ENCODE peak calls at places on chromosomes 13 and 19, in eight cellular contexts. O is CD8-positive, alpha-beta memory T cell; S is SJSA1; Y is GM23248; P is PC-9; V is hepatocyte; A is tibial artery; U is lung. T is an unnamed sample. For H3K4me1, the result is how much of the 10 kb centered on the place peaks cover.

GRCh38 chr19:33291623-33292534 is 10.5 kb downstream of the CEBPA start:
- DNase-seq in A (no peak), P (no peak), U (peak), V (peak), Y (no peak), O (no peak), S (no peak), T (peak)

GRCh38 chr13:99124695-99125334 is 75.8 kb upstream of the UBAC2 start:
- DNase-seq in P (peak), Y (peak), A (no peak), S (peak), V (no peak), O (peak), U (no peak), T (peak)

GRCh38 chr19:42568006-42568405 is 26.7 kb downstream of the CEACAM8 start:
- DNase-seq in S (no peak), P (no peak), O (no peak), U (no peak), A (no peak), V (no peak), Y (no peak), T (no peak)

GRCh38 chr13:32175307-32175706 is 139.9 kb downstream of the ZAR1L start:
- DNase-seq in S (no peak), A (no peak), V (no peak), Y (no peak), O (no peak), P (no peak), U (no peak), T (no peak)

GRCh38 chr19:12828494-12828893 is 5.9 kb downstream of the RTBDN start:
- DNase-seq in O (no peak), P (no peak), Y (peak), S (no peak), A (no peak), V (peak), U (no peak), T (peak)

GRCh38 chr19:34485831-34486230 is 4.3 kb downstream of the WTIP start:
- DNase-seq in U (no peak), V (no peak), P (no peak), O (no peak), A (no peak), S (no peak), Y (no peak), T (no peak)

GRCh38 chr19:56091751-56092546 is 29.1 kb downstream of the ZNF787 start:
- DNase-seq in A (no peak), V (no peak), Y (no peak), S (no peak), U (no peak), O (no peak), P (peak), T (no peak)

GRCh38 chr19:20423381-20424207 is 142.0 kb downstream of the ZNF737 start:
- DNase-seq in V (peak), Y (peak), A (peak), O (peak), U (peak), P (no peak), S (no peak), T (peak)

GRCh38 chr19:54339646-54340358 is 840 bp upstream of the LILRA4 start:
- DNase-seq in P (no peak), A (peak), U (no peak), V (no peak), Y (no peak), O (no peak), S (no peak), T (no peak)

GRCh38 chr19:800360-801029 is 3.2 kb downstream of the PTBP1 start:
- DNase-seq in P (peak), A (no peak), U (no peak), Y (peak), O (no peak), S (peak), V (peak), T (peak)

GRCh38 chr13:20431080-20431479 is 94.6 kb downstream of the CRYL1 start:
- DNase-seq in O (no peak), P (peak), A (no peak), Y (no peak), U (no peak), V (no peak), S (no peak), T (no peak)

GRCh38 chr19:623974-624373 is 9.4 kb downstream of the POLRMT start:
- DNase-seq in P (no peak), U (no peak), A (no peak), O (no peak), S (peak), V (no peak), Y (no peak), T (no peak)

GRCh38 chr19:2132731-2133490 is 18.5 kb downstream of the AP3D1 start:
- DNase-seq in Y (peak), O (no peak), U (no peak), S (no peak), A (no peak), V (no peak), P (no peak), T (peak)

GRCh38 chr13:66074018-66074615 is 1156.0 kb downstream of the PCDH9 start:
- DNase-seq in U (no peak), V (no peak), Y (no peak), S (no peak), P (no peak), O (no peak), A (no peak), T (no peak)

GRCh38 chr13:35179494-35179893 is 237.4 kb downstream of the NBEA start:
- DNase-seq in O (no peak), A (no peak), U (no peak), P (no peak), S (no peak), V (no peak), Y (peak), T (no peak)

GRCh38 chr19:27392027-27392632 is 1820.8 kb downstream of the UQCRFS1 start:
- DNase-seq in Y (no peak), U (peak), S (peak), V (no peak), P (no peak), O (no peak), A (no peak), T (no peak)

GRCh38 chr13:29849731-29850212 is 645 bp downstream of the UBL3 start:
- DNase-seq in O (peak), A (peak), S (peak), P (peak), U (peak), Y (peak), V (peak), T (peak)

GRCh38 chr13:61453121-61453520 is 37.5 kb upstream of the PCDH20 start:
- DNase-seq in Y (no peak), S (no peak), V (no peak), P (no peak), O (no peak), U (no peak), A (no peak), T (no peak)

GRCh38 chr19:42169486-42169885 is 37.2 kb upstream of the POU2F2 start:
- DNase-seq in A (no peak), U (no peak), V (no peak), O (no peak), Y (no peak), P (no peak), S (no peak), T (no peak)

DNA sequence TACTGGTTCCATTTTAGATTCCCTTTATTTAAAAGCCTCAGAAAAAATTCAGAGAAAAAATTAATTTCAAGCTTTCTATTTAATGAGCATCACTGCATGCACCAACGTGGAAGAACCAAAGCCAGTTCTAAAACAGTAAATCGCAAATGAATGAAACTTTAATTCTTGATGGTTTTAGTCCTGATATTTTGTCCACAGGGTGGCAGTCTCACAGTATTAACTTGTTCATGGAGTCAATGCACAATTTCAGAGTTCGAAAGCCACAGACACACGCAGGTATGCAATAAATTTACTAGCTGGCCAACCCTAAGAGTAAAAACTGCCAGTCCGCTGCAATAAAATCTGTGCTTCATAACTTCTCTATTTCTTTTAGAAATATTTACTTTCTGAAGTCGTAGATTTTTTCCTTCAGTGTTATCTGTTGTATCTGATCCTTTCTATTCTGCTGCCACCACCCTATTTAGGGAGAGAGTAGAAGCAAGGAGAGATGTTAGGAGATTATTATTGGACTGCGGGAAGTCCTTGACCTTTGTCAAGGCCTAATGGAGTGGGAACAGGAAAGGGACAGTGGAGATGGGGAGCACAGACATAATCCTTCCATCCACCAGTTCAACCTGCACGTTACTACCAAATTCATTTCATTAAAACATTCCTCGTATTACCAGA is 7.0 kb upstream of the WBP4 start:
- DNase-seq in P (no peak), A (no peak), U (no peak), S (no peak), Y (peak), V (peak), O (peak), T (peak)
- H3K4me3 ChIP-seq in P (no peak), A (no peak), U (no peak), S (no peak), Y (peak), V (no peak), O (no peak), T (no peak)

DNA sequence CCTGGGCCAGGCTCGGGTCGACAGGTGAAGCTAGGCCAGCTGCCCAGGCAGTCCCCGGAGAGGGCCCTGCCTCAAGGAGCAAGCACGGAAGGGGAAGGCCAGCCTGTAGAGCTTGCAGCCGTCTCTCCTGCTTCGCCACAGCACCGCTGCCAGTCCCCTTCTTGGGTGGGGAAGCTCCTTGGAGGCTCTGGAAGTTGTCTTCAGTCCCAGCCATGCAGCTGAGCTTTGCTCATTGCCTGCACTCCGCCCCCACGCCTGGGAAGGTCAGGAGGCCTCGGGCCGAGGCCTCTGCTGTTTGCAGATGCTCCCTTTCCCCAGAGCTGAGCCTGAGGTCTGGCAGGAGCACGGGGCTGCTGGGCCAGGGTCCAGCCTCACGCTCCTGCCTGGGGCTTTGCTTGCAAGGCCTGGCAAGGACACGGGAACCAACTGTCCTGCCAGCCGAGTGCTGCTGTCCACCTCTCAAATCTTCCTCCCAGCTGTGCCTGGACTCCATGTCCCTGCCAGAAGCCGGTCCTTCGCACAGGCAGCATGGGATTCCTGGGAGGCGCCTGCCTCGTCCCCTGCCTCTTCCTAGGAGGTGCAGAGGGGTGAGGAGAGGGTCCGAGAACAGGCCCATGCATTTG is 13.3 kb downstream of the PLEKHF1 start:
- DNase-seq in A (peak), V (no peak), Y (peak), S (no peak), P (no peak), O (no peak), U (no peak), T (no peak)
- H3K4me1 ChIP-seq in A (under half), V (under half), Y (under half), S (under half), P (under half), O (half or more), U (under half), T (under half)

GRCh38 chr13:112740502-112741131 is 50.8 kb downstream of the ATP11A start:
- DNase-seq in V (peak), A (peak), O (no peak), U (peak), S (peak), Y (peak), P (no peak), T (no peak)
- H3K27ac ChIP-seq in V (peak), A (peak), O (no peak), U (peak), S (peak), Y (peak), P (no peak), T (no peak)

DNA sequence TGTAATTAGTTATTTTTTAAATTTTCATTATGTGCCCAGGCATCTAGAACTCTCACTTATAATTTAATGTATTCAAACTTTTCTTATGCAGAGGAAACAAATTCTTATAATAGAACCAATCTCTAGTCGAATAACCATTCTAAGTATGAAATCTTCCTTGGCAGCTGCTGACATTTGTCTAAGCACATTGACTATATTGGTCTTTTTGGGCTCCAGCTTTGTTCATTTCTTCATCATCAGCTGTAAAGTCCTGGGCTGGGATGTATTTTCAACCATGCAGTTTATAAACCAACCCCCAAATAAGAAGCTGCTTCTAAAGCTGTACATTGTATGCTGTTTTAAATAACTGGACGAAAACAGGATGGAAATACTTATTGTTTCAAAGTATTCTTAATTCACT is 2.3 kb upstream of the MICU2 start:
- DNase-seq in O (no peak), Y (no peak), A (no peak), P (no peak), V (no peak), S (no peak), U (no peak), T (no peak)
- H3K4me3 ChIP-seq in O (no peak), Y (no peak), A (no peak), P (no peak), V (no peak), S (no peak), U (no peak), T (no peak)

GRCh38 chr19:6236310-6237291 is 43.2 kb downstream of the MLLT1 start:
- DNase-seq in V (no peak), O (no peak), A (no peak), P (peak), S (no peak), Y (no peak), U (peak), T (peak)
- H3K4me1 ChIP-seq in V (under half), O (under half), A (under half), P (under half), S (under half), Y (half or more), U (half or more), T (under half)

GRCh38 chr19:10332965-10333757 is at the start of gene RAVER1:
- DNase-seq in A (peak), O (peak), Y (peak), S (peak), U (peak), P (peak), V (peak), T (peak)

GRCh38 chr19:10332158-10332964 is 968 bp downstream of the RAVER1 start:
- DNase-seq in A (no peak), S (no peak), P (peak), V (peak), U (no peak), O (no peak), Y (peak), T (peak)

GRCh38 chr19:10334340-10335148 is 1.2 kb upstream of the RAVER1 start:
- DNase-seq in Y (peak), V (peak), P (peak), A (peak), O (no peak), U (peak), S (peak), T (peak)

GRCh38 chr19:10335149-10336053 is 2.1 kb upstream of the RAVER1 start:
- DNase-seq in Y (no peak), P (no peak), U (no peak), S (no peak), A (no peak), V (no peak), O (no peak), T (no peak)

DNA sequence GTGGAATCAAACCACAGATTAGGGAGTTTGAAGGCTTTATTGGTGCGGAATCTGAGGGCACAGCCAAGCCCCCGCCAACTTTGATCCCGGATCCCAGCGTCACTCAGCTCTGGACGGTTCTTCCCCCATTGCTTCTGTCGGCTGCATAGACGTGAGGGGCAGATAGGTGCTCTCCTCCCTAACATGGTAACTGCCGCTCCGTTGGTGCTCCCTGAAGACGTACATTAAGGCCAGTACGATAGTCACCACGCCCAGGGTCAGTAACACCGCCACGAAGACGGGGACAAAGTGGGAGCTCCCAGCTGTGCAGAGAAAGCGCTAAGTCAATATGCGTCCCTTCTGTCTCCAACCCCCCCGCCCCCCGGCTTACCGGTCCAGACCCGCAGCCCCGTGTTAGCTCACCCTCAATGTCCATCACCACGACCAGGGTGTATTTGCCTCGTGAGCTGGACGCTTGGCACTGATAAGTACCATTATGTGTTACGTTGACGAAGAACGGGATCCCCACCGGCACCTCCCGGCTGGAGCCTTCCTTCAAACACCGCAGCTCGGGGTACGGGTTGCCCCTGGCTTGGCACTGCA is 520 bp upstream of the RAVER1 start:
- DNase-seq in V (peak), S (no peak), P (peak), Y (peak), A (no peak), O (no peak), U (no peak), T (no peak)
- H3K27ac ChIP-seq in V (peak), S (no peak), P (no peak), Y (peak), A (peak), O (peak), U (peak), T (peak)

DNA sequence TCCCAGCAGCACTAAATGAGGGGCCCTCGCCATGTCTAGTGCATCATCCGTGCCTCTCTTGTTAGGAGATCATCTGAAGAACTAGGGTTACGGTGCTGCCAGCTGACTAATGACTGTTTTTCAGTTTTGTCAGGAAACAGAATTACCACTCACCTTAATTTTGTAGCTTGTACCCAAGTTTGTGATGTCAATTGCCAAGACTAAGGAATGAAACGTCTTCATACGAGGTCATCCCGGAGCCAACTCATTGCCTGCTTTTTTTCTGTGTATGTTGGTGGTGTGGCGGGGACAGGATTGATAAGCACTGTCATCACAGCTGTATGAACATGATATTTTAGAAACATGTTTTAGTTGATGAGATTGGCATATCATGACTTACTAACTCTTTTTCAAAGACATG is 100.6 kb downstream of the TNFRSF19 start:
- DNase-seq in P (no peak), O (no peak), S (no peak), A (no peak), Y (no peak), U (no peak), V (no peak), T (no peak)
- H3K4me3 ChIP-seq in P (no peak), O (no peak), S (no peak), A (no peak), Y (no peak), U (no peak), V (no peak), T (no peak)

GRCh38 chr19:17128403-17128802 is 52.8 kb downstream of the MYO9B start:
- DNase-seq in U (no peak), V (no peak), S (no peak), Y (no peak), A (no peak), O (no peak), P (no peak), T (no peak)
- H3K4me1 ChIP-seq in U (under half), V (under half), S (under half), Y (under half), A (under half), O (under half), P (under half), T (under half)

GRCh38 chr19:50488795-50489194 is 12.1 kb upstream of the GARIN5A start:
- DNase-seq in O (no peak), P (no peak), Y (no peak), S (no peak), A (no peak), U (no peak), V (no peak), T (no peak)
- H3K27ac ChIP-seq in O (no peak), P (no peak), Y (no peak), S (no peak), A (no peak), U (no peak), V (no peak), T (no peak)

DNA sequence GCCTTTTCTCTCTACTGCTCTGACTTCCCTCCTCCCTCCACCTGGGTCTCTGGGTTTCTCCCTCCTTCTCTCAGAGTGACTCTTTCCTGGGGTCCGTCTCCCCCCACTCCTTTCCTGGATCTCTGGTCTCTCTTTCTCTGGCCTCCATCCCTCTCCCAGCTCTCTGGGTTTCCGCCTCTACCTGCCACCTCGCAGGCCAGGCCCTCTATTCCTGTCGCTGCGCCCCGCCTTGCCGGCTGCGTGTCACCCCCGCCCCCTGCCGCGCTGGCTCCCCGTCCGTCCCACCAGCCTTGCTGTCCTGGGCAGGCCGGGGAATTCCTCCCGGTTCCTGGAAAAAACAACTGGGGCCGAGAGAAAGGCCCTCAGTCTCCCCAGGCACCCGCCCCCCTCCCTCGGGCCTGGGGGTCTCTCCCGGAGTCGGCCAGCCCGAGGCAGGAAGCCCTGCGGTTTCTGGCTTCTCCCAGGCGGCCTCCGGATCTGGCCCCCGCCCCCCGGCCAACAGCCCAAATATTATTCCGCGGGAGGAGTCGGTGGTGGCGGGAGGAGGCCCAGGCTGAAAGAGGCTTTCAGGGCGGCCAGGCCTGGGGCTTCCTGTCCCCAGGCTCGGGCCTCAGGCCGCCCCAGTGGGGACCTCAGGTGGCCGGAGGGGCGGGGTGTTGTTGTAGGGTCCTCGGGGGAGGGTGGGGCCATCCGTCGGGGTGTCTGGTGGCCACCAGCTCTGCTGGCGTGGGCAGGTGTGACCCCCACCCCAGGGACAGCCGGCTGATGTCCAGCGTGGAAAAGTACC is 9.3 kb downstream of the IRF2BP1 start:
- DNase-seq in Y (peak), P (no peak), O (no peak), U (no peak), V (peak), A (peak), S (no peak), T (peak)
- H3K4me3 ChIP-seq in Y (no peak), P (no peak), O (no peak), U (peak), V (no peak), A (peak), S (no peak), T (peak)

T was measured in small intestine.